ENCODE peak calls at places on chromosomes 11 and 22, in seven cellular contexts. N is retinal pigment epithelial cell, R is iris pigment epithelial cell, P is mesenteric fat pad, A is stomach, I is NCI-H1930, C is RKO. Y is an unnamed sample.
A peak's percentile ranks its signal among the peaks of the same experiment; 100 is the strongest.

GRCh38 chr22:44964722-44965078 is 45.1 kb downstream of the PHF21B start:
- DNase-seq in N (no peak), R (no peak), P (no peak), A (no peak), I (no peak), C (no peak), Y (no peak)

GRCh38 chr22:49738006-49738405 is 89.7 kb downstream of the BRD1 start:
- DNase-seq in N (no peak), R (no peak), P (peak; percentile 62), A (peak; percentile 13), I (no peak), C (no peak), Y (no peak)

GRCh38 chr22:26474687-26475086 is 8.9 kb downstream of the HPS4 start:
- DNase-seq in N (no peak), R (peak; percentile 54), P (no peak), A (no peak), I (no peak), C (peak; percentile 42), Y (no peak)

GRCh38 chr11:45289369-45289768 is 3.2 kb upstream of the SYT13 start:
- DNase-seq in N (no peak), R (peak; percentile 75), P (no peak), A (no peak), I (no peak), C (peak; percentile 33), Y (peak; percentile 80)

GRCh38 chr11:63564785-63565350 is 1.7 kb upstream of the PLAAT2 start:
- DNase-seq in N (no peak), R (no peak), P (no peak), A (peak; percentile 73), I (no peak), C (no peak), Y (no peak)

GRCh38 chr11:84671325-84672019 is 955.7 kb downstream of the DLG2 start:
- DNase-seq in N (no peak), R (no peak), P (no peak), A (no peak), I (no peak), C (no peak), Y (no peak)

GRCh38 chr11:18365736-18366135 is 28.6 kb upstream of the LDHA start:
- DNase-seq in N (no peak), R (no peak), P (no peak), A (no peak), I (no peak), C (no peak), Y (no peak)

GRCh38 chr22:46843691-46844297 is 81.3 kb downstream of the TBC1D22A start:
- DNase-seq in N (no peak), R (peak; percentile 14), P (no peak), A (no peak), I (no peak), C (no peak), Y (no peak)

GRCh38 chr11:70141490-70142014 is 61.5 kb upstream of the FADD start:
- DNase-seq in N (no peak), R (no peak), P (no peak), A (no peak), I (no peak), C (no peak), Y (no peak)

GRCh38 chr11:47981667-47982404 is 1.5 kb downstream of the PTPRJ start:
- DNase-seq in N (no peak), R (no peak), P (no peak), A (no peak), I (no peak), C (no peak), Y (no peak)

GRCh38 chr11:61083601-61084147 is 18.6 kb upstream of the CD5 start:
- DNase-seq in N (no peak), R (no peak), P (no peak), A (no peak), I (no peak), C (no peak), Y (no peak)

GRCh38 chr22:40432625-40433024 is 62.2 kb downstream of the SGSM3 start:
- DNase-seq in N (no peak), R (no peak), P (no peak), A (no peak), I (no peak), C (no peak), Y (no peak)

GRCh38 chr11:86715611-86716010 is 43.2 kb upstream of the ME3 start:
- DNase-seq in N (no peak), R (no peak), P (no peak), A (no peak), I (no peak), C (no peak), Y (no peak)

GRCh38 chr11:86954288-86955110 is 696 bp downstream of the FZD4 start:
- DNase-seq in N (no peak), R (peak; percentile 35), P (no peak), A (no peak), I (peak; percentile 15), C (peak; percentile 33), Y (no peak)

GRCh38 chr22:25054943-25055511 is 102.5 kb downstream of the KIAA1671 start:
- DNase-seq in N (no peak), R (no peak), P (no peak), A (no peak), I (no peak), C (no peak), Y (peak; percentile 29)

GRCh38 chr22:20651286-20651685 is 122.6 kb upstream of the SERPIND1 start:
- DNase-seq in N (no peak), R (no peak), P (peak; percentile 22), A (no peak), I (no peak), C (no peak), Y (no peak)

GRCh38 chr11:28461846-28462245 is 353.7 kb downstream of the METTL15 start:
- DNase-seq in N (no peak), R (peak; percentile 59), P (no peak), A (no peak), I (no peak), C (no peak), Y (no peak)

GRCh38 chr11:107840120-107840479 is 18.5 kb downstream of the SLC35F2 start:
- DNase-seq in N (no peak), R (no peak), P (no peak), A (no peak), I (no peak), C (no peak), Y (peak; percentile 46)

Y was measured in epithelial cell of proximal tubule.